ENCODE peak calls at places on chromosomes 12 and 14, in ten cellular contexts. One of them, this sample, is unnamed.

GRCh38 chr14:32457213-32457920 is 128.3 kb downstream of the AKAP6 start:
- DNase-seq in activated T-cell treated with anti-CD3 and anti-CD28 coated beads, Interleukin-2, amount 50 U/mL, for 72 hours: no peak
- DNase-seq in CD8-positive, alpha-beta T cell: no peak
- DNase-seq in DMS 273 treated with DMSO at 0.1 percent for 48 hours: no peak
- DNase-seq in GF-D8: no peak
- DNase-seq in left colon: peak
- DNase-seq in nucleus accumbens: no peak
- DNase-seq in NCI-H460: no peak
- DNase-seq in choroid plexus epithelial cell: peak
- DNase-seq in EH: peak
- DNase-seq in this sample: no peak

GRCh38 chr12:4700621-4701026 is 19.6 kb upstream of the GALNT8 start:
- DNase-seq in activated T-cell treated with anti-CD3 and anti-CD28 coated beads, Interleukin-2, amount 50 U/mL, for 72 hours: no peak
- DNase-seq in CD8-positive, alpha-beta T cell: no peak
- DNase-seq in DMS 273 treated with DMSO at 0.1 percent for 48 hours: no peak
- DNase-seq in GF-D8: no peak
- DNase-seq in left colon: peak
- DNase-seq in nucleus accumbens: no peak
- DNase-seq in NCI-H460: no peak
- DNase-seq in choroid plexus epithelial cell: peak
- DNase-seq in EH: no peak
- DNase-seq in this sample: no peak

GRCh38 chr12:50533203-50533584 is 28.4 kb downstream of the DIP2B start:
- DNase-seq in activated T-cell treated with anti-CD3 and anti-CD28 coated beads, Interleukin-2, amount 50 U/mL, for 72 hours: no peak
- DNase-seq in CD8-positive, alpha-beta T cell: no peak
- DNase-seq in DMS 273 treated with DMSO at 0.1 percent for 48 hours: no peak
- DNase-seq in GF-D8: no peak
- DNase-seq in left colon: no peak
- DNase-seq in nucleus accumbens: no peak
- DNase-seq in NCI-H460: no peak
- DNase-seq in choroid plexus epithelial cell: peak
- DNase-seq in EH: no peak
- DNase-seq in this sample: no peak

GRCh38 chr14:93023802-93024434 is 91.8 kb downstream of the ITPK1 start:
- DNase-seq in activated T-cell treated with anti-CD3 and anti-CD28 coated beads, Interleukin-2, amount 50 U/mL, for 72 hours: no peak
- DNase-seq in CD8-positive, alpha-beta T cell: no peak
- DNase-seq in DMS 273 treated with DMSO at 0.1 percent for 48 hours: no peak
- DNase-seq in GF-D8: no peak
- DNase-seq in left colon: no peak
- DNase-seq in nucleus accumbens: no peak
- DNase-seq in NCI-H460: no peak
- DNase-seq in choroid plexus epithelial cell: no peak
- DNase-seq in EH: no peak
- DNase-seq in this sample: no peak

GRCh38 chr12:104596876-104597833 is 140.4 kb downstream of the CHST11 start:
- DNase-seq in activated T-cell treated with anti-CD3 and anti-CD28 coated beads, Interleukin-2, amount 50 U/mL, for 72 hours: no peak
- DNase-seq in CD8-positive, alpha-beta T cell: no peak
- DNase-seq in DMS 273 treated with DMSO at 0.1 percent for 48 hours: no peak
- DNase-seq in GF-D8: no peak
- DNase-seq in left colon: no peak
- DNase-seq in nucleus accumbens: no peak
- DNase-seq in NCI-H460: no peak
- DNase-seq in choroid plexus epithelial cell: no peak
- DNase-seq in EH: no peak
- DNase-seq in this sample: no peak

GRCh38 chr12:66210840-66211239 is 21.8 kb downstream of the IRAK3 start:
- DNase-seq in activated T-cell treated with anti-CD3 and anti-CD28 coated beads, Interleukin-2, amount 50 U/mL, for 72 hours: no peak
- DNase-seq in CD8-positive, alpha-beta T cell: no peak
- DNase-seq in DMS 273 treated with DMSO at 0.1 percent for 48 hours: no peak
- DNase-seq in GF-D8: peak
- DNase-seq in left colon: no peak
- DNase-seq in nucleus accumbens: no peak
- DNase-seq in NCI-H460: no peak
- DNase-seq in choroid plexus epithelial cell: peak
- DNase-seq in EH: peak
- DNase-seq in this sample: no peak

GRCh38 chr14:105857223-105857815 is 330.9 kb downstream of the TMEM121 start:
- DNase-seq in activated T-cell treated with anti-CD3 and anti-CD28 coated beads, Interleukin-2, amount 50 U/mL, for 72 hours: no peak
- DNase-seq in CD8-positive, alpha-beta T cell: no peak
- DNase-seq in DMS 273 treated with DMSO at 0.1 percent for 48 hours: no peak
- DNase-seq in GF-D8: no peak
- DNase-seq in left colon: no peak
- DNase-seq in nucleus accumbens: no peak
- DNase-seq in NCI-H460: no peak
- DNase-seq in choroid plexus epithelial cell: no peak
- DNase-seq in EH: no peak
- DNase-seq in this sample: no peak

GRCh38 chr12:12749433-12749832 is 32.3 kb downstream of the CDKN1B start:
- DNase-seq in activated T-cell treated with anti-CD3 and anti-CD28 coated beads, Interleukin-2, amount 50 U/mL, for 72 hours: no peak
- DNase-seq in CD8-positive, alpha-beta T cell: no peak
- DNase-seq in DMS 273 treated with DMSO at 0.1 percent for 48 hours: no peak
- DNase-seq in GF-D8: no peak
- DNase-seq in left colon: no peak
- DNase-seq in nucleus accumbens: no peak
- DNase-seq in NCI-H460: peak
- DNase-seq in choroid plexus epithelial cell: peak
- DNase-seq in EH: no peak
- DNase-seq in this sample: no peak

GRCh38 chr12:124633269-124633953 is 66.0 kb upstream of the NCOR2 start:
- DNase-seq in activated T-cell treated with anti-CD3 and anti-CD28 coated beads, Interleukin-2, amount 50 U/mL, for 72 hours: no peak
- DNase-seq in CD8-positive, alpha-beta T cell: no peak
- DNase-seq in DMS 273 treated with DMSO at 0.1 percent for 48 hours: no peak
- DNase-seq in GF-D8: no peak
- DNase-seq in left colon: peak
- DNase-seq in nucleus accumbens: no peak
- DNase-seq in NCI-H460: peak
- DNase-seq in choroid plexus epithelial cell: peak
- DNase-seq in EH: peak
- DNase-seq in this sample: no peak

GRCh38 chr12:57089259-57090245 is 638 bp downstream of the NAB2 start:
- DNase-seq in activated T-cell treated with anti-CD3 and anti-CD28 coated beads, Interleukin-2, amount 50 U/mL, for 72 hours: peak
- DNase-seq in CD8-positive, alpha-beta T cell: peak
- DNase-seq in DMS 273 treated with DMSO at 0.1 percent for 48 hours: no peak
- DNase-seq in GF-D8: peak
- DNase-seq in left colon: peak
- DNase-seq in nucleus accumbens: peak
- DNase-seq in NCI-H460: no peak
- DNase-seq in choroid plexus epithelial cell: peak
- DNase-seq in EH: peak
- DNase-seq in this sample: no peak

GRCh38 chr14:33985242-33985641 is 34.4 kb upstream of the EGLN3 start:
- DNase-seq in activated T-cell treated with anti-CD3 and anti-CD28 coated beads, Interleukin-2, amount 50 U/mL, for 72 hours: no peak
- DNase-seq in CD8-positive, alpha-beta T cell: no peak
- DNase-seq in DMS 273 treated with DMSO at 0.1 percent for 48 hours: no peak
- DNase-seq in GF-D8: no peak
- DNase-seq in left colon: no peak
- DNase-seq in nucleus accumbens: no peak
- DNase-seq in NCI-H460: no peak
- DNase-seq in choroid plexus epithelial cell: no peak
- DNase-seq in EH: no peak
- DNase-seq in this sample: no peak

GRCh38 chr12:93908846-93909592 is 231.8 kb downstream of the CRADD start:
- DNase-seq in activated T-cell treated with anti-CD3 and anti-CD28 coated beads, Interleukin-2, amount 50 U/mL, for 72 hours: no peak
- DNase-seq in CD8-positive, alpha-beta T cell: no peak
- DNase-seq in DMS 273 treated with DMSO at 0.1 percent for 48 hours: no peak
- DNase-seq in GF-D8: no peak
- DNase-seq in left colon: no peak
- DNase-seq in nucleus accumbens: no peak
- DNase-seq in NCI-H460: no peak
- DNase-seq in choroid plexus epithelial cell: peak
- DNase-seq in EH: peak
- DNase-seq in this sample: no peak